ENCODE peak calls at places on chromosomes 7 and 10, in four cellular contexts. One of them, this sample, is unnamed.

GRCh38 chr7:31432831-31433340 is 81.0 kb upstream of the ITPRID1 start:
- DNase-seq in HEK293T: no peak
- DNase-seq in GM12878: no peak
- DNase-seq in HepG2: no peak
- DNase-seq in this sample: no peak

GRCh38 chr10:124106241-124106905 is 13.0 kb upstream of the CHST15 start:
- DNase-seq in HEK293T: no peak
- DNase-seq in GM12878: peak; percentile 57
- DNase-seq in HepG2: peak; percentile 28
- DNase-seq in this sample: no peak

GRCh38 chr10:130038611-130039109 is 72.0 kb downstream of the C10orf143 start:
- DNase-seq in HEK293T: no peak
- DNase-seq in GM12878: no peak
- DNase-seq in HepG2: no peak
- DNase-seq in this sample: no peak

GRCh38 chr7:3217166-3217565 is 83.9 kb upstream of the SDK1 start:
- DNase-seq in HepG2: no peak
- DNase-seq in GM12878: no peak
- DNase-seq in HEK293T: no peak
- DNase-seq in this sample: no peak

GRCh38 chr7:128453836-128454804 is 1.6 kb upstream of the HILPDA start:
- DNase-seq in HepG2: no peak
- DNase-seq in GM12878: no peak
- DNase-seq in HEK293T: peak; percentile 69
- DNase-seq in this sample: peak; percentile 88

GRCh38 chr10:124469956-124470484 is 8.4 kb downstream of the LHPP start:
- DNase-seq in HEK293T: no peak
- DNase-seq in GM12878: no peak
- DNase-seq in HepG2: no peak
- DNase-seq in this sample: no peak

GRCh38 chr7:47428052-47428779 is 153.7 kb downstream of the TNS3 start:
- DNase-seq in HepG2: no peak
- DNase-seq in GM12878: no peak
- DNase-seq in HEK293T: no peak
- DNase-seq in this sample: no peak

GRCh38 chr7:114084381-114085312 is 165.8 kb upstream of the PPP1R3A start:
- DNase-seq in GM12878: no peak
- DNase-seq in HepG2: no peak
- DNase-seq in HEK293T: peak; percentile 19
- DNase-seq in this sample: no peak

GRCh38 chr10:8180348-8180747 is 125.9 kb downstream of the GATA3 start:
- DNase-seq in GM12878: no peak
- DNase-seq in HEK293T: no peak
- DNase-seq in HepG2: no peak
- DNase-seq in this sample: no peak

GRCh38 chr10:31318382-31318853 is 598 bp upstream of the ZEB1 start:
- DNase-seq in HEK293T: peak; percentile 16
- DNase-seq in HepG2: peak; percentile 12
- DNase-seq in GM12878: peak; percentile 79
- DNase-seq in this sample: no peak

GRCh38 chr10:60920479-60920878 is 23.5 kb downstream of the RHOBTB1 start:
- DNase-seq in GM12878: no peak
- DNase-seq in HEK293T: no peak
- DNase-seq in HepG2: no peak
- DNase-seq in this sample: no peak

GRCh38 chr7:130006771-130007170 is 44.4 kb downstream of the ZC3HC1 start:
- DNase-seq in HEK293T: no peak
- DNase-seq in GM12878: no peak
- DNase-seq in HepG2: no peak
- DNase-seq in this sample: no peak

GRCh38 chr7:130008941-130009847 is 42.0 kb downstream of the ZC3HC1 start:
- DNase-seq in HepG2: peak; percentile 74
- DNase-seq in GM12878: no peak
- DNase-seq in HEK293T: no peak
- DNase-seq in this sample: no peak

GRCh38 chr7:130010689-130011412 is 40.3 kb downstream of the ZC3HC1 start:
- DNase-seq in GM12878: peak; percentile 92
- DNase-seq in HEK293T: peak; percentile 82
- DNase-seq in HepG2: peak; percentile 78
- DNase-seq in this sample: peak; percentile 94

GRCh38 chr7:130013241-130013640 is 37.9 kb downstream of the ZC3HC1 start:
- DNase-seq in HEK293T: no peak
- DNase-seq in HepG2: no peak
- DNase-seq in GM12878: no peak
- DNase-seq in this sample: no peak

DNA sequence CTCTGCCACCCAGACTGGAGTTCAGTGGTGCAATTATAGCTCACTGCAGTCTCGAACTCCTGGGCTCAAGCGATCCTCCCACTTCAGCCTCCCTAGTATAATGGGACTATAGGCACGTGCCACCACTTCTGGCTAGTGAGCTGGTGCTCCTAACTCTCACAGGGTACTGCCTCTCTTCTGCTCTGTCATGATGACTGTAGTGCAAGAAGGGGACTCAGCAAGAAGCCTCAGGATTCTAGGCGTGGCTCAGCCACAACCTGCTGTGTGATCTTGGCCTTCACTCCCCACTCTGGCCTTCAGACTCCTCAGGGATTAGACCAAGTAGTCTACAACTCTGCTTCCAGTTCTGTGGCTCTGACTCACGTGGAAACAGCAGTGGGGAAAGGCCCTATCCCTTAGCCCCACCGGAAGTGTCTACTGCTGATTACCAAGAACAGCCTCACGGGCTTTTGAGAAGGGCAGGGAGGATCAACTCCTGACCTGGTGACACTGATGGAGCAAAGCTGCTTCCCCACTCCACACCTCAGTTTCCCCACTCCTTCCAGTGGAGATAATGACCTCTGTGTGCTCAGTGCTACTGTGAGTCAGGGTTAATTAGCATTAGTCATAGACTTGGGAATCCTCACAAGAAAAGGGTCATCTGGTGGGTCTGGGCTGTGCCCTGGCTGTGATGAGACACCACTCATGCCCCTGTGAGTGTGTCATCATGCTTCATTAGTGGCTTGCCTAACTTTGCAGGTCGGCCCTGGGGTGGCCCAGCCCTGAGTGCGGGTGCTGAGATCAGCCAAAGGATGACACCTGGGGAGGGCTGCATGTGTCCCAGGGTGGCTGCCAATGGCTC is 41.1 kb downstream of the ZC3HC1 start:
- DNase-seq in GM12878: peak; percentile 17
- DNase-seq in HEK293T: no peak
- DNase-seq in HepG2: peak; percentile 13
- DNase-seq in this sample: no peak
- TF ChIP-seq SUZ12 in GM12878: no peak
- TF ChIP-seq SUZ12 in HEK293T: no peak
- TF ChIP-seq SUZ12 in HepG2: no peak
- TF ChIP-seq SUZ12 in this sample: no peak

GRCh38 chr10:77180794-77181193 is 456.8 kb downstream of the KCNMA1 start:
- DNase-seq in GM12878: no peak
- DNase-seq in HepG2: no peak
- DNase-seq in HEK293T: no peak
- DNase-seq in this sample: no peak

GRCh38 chr10:77182803-77183202 is 454.8 kb downstream of the KCNMA1 start:
- DNase-seq in HepG2: no peak
- DNase-seq in HEK293T: no peak
- DNase-seq in GM12878: no peak
- DNase-seq in this sample: no peak

GRCh38 chr10:77177589-77177988 is 460.0 kb downstream of the KCNMA1 start:
- DNase-seq in HEK293T: no peak
- DNase-seq in HepG2: no peak
- DNase-seq in GM12878: no peak
- DNase-seq in this sample: no peak

GRCh38 chr10:77179015-77179695 is 458.5 kb downstream of the KCNMA1 start:
- DNase-seq in GM12878: no peak
- DNase-seq in HepG2: no peak
- DNase-seq in HEK293T: no peak
- DNase-seq in this sample: no peak

GRCh38 chr10:77180104-77180503 is 457.5 kb downstream of the KCNMA1 start:
- DNase-seq in HepG2: no peak
- DNase-seq in GM12878: no peak
- DNase-seq in HEK293T: no peak
- DNase-seq in this sample: no peak
- TF ChIP-seq SUZ12 in HepG2: no peak
- TF ChIP-seq SUZ12 in GM12878: no peak
- TF ChIP-seq SUZ12 in HEK293T: no peak
- TF ChIP-seq SUZ12 in this sample: no peak

DNA sequence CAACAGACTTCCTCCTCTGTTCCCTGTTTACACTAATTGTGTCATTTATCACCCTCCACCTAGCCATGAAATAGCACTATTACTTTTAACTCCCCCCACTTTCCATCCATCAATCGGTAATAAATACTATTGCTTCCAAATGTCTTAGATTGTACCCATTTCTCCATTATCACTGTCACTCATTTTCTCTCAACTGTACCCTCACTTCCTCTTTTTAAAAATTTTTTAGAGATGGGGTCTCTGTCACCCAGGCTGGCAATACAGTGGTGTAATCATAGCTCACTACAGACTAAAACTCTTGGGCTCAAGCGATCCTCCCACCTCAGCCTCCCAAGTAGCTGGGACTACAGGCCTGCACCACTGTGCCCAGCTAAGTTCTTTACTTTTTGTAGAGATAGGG is 123.5 kb upstream of the EGR2 start:
- DNase-seq in HepG2: no peak
- DNase-seq in GM12878: no peak
- DNase-seq in HEK293T: no peak
- DNase-seq in this sample: no peak
- TF ChIP-seq SUZ12 in HepG2: no peak
- TF ChIP-seq SUZ12 in GM12878: no peak
- TF ChIP-seq SUZ12 in HEK293T: no peak
- TF ChIP-seq SUZ12 in this sample: no peak

DNA sequence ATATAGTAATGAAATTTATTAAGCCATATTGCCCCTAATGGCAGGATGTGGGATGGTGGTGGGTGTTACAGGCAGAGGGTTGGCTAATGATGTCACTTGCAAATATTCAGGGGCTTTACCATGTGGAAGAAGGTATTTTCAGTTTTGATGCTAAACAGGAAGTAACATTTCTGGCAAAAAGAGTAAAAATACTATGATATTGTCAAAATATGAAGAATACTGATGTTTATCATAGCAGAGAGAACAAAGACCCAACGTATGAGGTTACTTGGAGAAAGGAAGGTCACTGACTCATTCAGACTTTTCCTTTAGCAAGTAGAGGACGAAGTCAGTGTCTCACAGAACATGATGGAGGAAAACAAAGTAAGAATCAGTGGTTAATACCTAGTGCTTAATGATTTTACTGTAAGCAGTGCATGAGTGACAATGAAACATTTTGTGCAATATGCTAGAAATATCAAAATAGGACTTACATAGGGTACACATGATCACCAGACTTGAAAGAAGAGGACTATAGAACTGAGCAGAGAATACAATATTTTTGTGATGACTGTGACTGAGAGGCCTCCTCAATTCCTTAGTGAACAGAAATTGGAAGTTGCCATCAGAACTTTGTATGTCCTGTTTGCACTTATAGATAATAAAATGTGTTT is 89.7 kb upstream of the STEAP4 start:
- DNase-seq in GM12878: no peak
- DNase-seq in HEK293T: no peak
- DNase-seq in HepG2: no peak
- DNase-seq in this sample: no peak
- TF ChIP-seq SUZ12 in GM12878: no peak
- TF ChIP-seq SUZ12 in HEK293T: no peak
- TF ChIP-seq SUZ12 in HepG2: no peak
- TF ChIP-seq SUZ12 in this sample: no peak

DNA sequence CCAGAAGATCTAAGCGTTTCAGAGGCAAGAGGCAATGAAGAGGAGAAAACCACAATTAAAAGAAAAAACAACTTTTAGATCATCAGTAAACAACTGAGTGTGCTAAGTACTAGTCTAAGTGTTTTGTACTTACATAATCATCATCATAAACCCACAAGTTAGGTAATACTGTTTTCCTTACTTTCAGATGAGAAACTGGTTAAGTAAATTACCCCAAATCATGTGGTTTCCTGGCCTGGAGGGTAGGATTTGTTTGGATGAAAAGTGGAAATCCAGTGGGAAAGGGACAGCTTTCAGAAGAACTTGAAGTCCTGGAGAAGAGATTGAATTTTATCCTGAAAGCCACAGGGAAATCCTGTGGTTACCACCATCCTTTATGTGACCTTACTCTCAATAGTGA is 463.3 kb downstream of the LRMDA start:
- DNase-seq in HEK293T: no peak
- DNase-seq in GM12878: no peak
- DNase-seq in HepG2: no peak
- DNase-seq in this sample: no peak
- TF ChIP-seq SUZ12 in HEK293T: no peak
- TF ChIP-seq SUZ12 in GM12878: no peak
- TF ChIP-seq SUZ12 in HepG2: no peak
- TF ChIP-seq SUZ12 in this sample: no peak

DNA sequence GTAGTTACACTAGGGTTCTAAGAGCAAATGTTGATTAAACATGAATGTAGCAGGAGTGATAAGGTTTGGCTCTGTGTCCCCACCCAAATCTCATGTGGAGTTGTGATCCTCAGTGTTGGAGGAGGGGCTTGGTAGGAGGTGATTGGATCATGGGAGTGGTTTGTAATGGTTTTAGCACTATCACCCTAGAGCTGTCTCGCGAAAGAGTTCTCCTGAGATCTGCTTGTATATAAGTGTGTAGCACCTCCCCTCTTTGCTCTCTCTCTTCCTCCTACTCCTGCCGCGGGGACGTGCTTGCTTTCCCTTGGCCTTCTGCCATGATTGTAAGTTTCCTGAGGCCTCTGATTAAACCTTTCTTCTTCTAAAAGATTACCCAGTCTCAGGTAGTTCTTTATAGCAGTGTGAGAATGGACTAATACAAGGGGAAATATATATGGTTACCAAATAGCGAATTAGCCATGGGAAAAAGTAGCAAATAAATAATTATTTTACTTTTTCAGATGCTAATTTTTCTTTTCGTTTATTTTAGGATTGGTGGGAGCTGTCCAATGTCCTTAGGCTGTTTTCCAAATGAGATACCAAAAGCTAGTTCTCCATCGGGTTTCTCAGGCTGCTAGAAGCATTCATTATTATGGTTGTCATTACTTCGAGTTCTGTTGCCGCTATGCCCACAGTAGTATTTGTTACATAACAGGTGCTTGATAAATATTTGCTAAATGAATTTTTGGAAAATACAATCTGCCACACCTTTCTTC is 58.7 kb downstream of the PTEN start:
- DNase-seq in HepG2: no peak
- DNase-seq in HEK293T: no peak
- DNase-seq in GM12878: no peak
- DNase-seq in this sample: no peak
- TF ChIP-seq SUZ12 in HepG2: no peak
- TF ChIP-seq SUZ12 in HEK293T: no peak
- TF ChIP-seq SUZ12 in GM12878: no peak
- TF ChIP-seq SUZ12 in this sample: no peak